ENCODE peak calls at places on chromosomes 12 and 14, in four cellular contexts. E is A172, L is NCI-H524, T is CD14-positive monocyte. O is an unnamed sample.

GRCh38 chr14:65937804-65938316 is 525.3 kb downstream of the FUT8 start:
- DNase-seq in E (no peak), L (no peak), T (no peak), O (no peak)

GRCh38 chr12:75814856-75815754 is 216.5 kb downstream of the PHLDA1 start:
- DNase-seq in E (peak; percentile 70), L (no peak), T (no peak), O (peak; percentile 30)

GRCh38 chr14:101956179-101956885 is 8.0 kb upstream of the DYNC1H1 start:
- DNase-seq in E (no peak), L (no peak), T (no peak), O (no peak)

GRCh38 chr12:46260153-46260912 is 8.5 kb downstream of the SLC38A1 start:
- DNase-seq in E (no peak), L (no peak), T (no peak), O (no peak)

GRCh38 chr14:22432348-22432976 is 156.6 kb downstream of the DAD1 start:
- DNase-seq in E (peak; percentile 88), L (peak; percentile 97), T (no peak), O (peak; percentile 54)

GRCh38 chr12:114672817-114673168 is 11.2 kb downstream of the TBX3 start:
- DNase-seq in E (no peak), L (no peak), T (no peak), O (no peak)

GRCh38 chr12:84727964-84728363 is 184.6 kb downstream of the SLC6A15 start:
- DNase-seq in E (peak; percentile 10), L (peak; percentile 1), T (no peak), O (no peak)

GRCh38 chr12:7934560-7935463 is 1.2 kb downstream of the SLC2A3 start:
- DNase-seq in E (no peak), L (no peak), T (no peak), O (no peak)

GRCh38 chr14:28608438-28608837 is 158.1 kb upstream of the FOXG1 start:
- DNase-seq in E (no peak), L (no peak), T (no peak), O (no peak)

GRCh38 chr12:132602578-132603239 is 7.7 kb downstream of the LRCOL1 start:
- DNase-seq in E (no peak), L (no peak), T (no peak), O (no peak)

GRCh38 chr12:38956337-38956736 is 50.9 kb upstream of the CPNE8 start:
- DNase-seq in E (no peak), L (no peak), T (no peak), O (no peak)

GRCh38 chr14:74599201-74599809 is 12.7 kb downstream of the LTBP2 start:
- DNase-seq in E (no peak), L (no peak), T (no peak), O (no peak)

GRCh38 chr14:77086951-77087350 is 11.1 kb upstream of the CIPC start:
- DNase-seq in E (no peak), L (no peak), T (no peak), O (no peak)

GRCh38 chr14:69695664-69696527 is 71.0 kb upstream of the SRSF5 start:
- DNase-seq in E (no peak), L (peak; percentile 44), T (no peak), O (no peak)

GRCh38 chr12:10131101-10131632 is 1.2 kb upstream of the CLEC7A start:
- DNase-seq in E (no peak), L (no peak), T (no peak), O (no peak)

GRCh38 chr14:74566174-74567125 is 45.6 kb downstream of the LTBP2 start:
- DNase-seq in E (peak; percentile 75), L (no peak), T (no peak), O (no peak)

GRCh38 chr12:118299791-118300460 is 72.8 kb downstream of the TAOK3 start:
- DNase-seq in E (no peak), L (no peak), T (no peak), O (no peak)

O was measured in germinal center.